ENCODE peak calls at places on chromosomes 4 and X, in four cellular contexts. H is SK-N-SH, G is HepG2, U is GM12878. X is an unnamed sample.

GRCh38 chr4:4409416-4410115 is 22.7 kb downstream of the NSG1 start:
- DNase-seq in H (no peak), G (no peak), U (no peak), X (no peak)

GRCh38 chrX:72272868-72273267 is 4.2 kb downstream of the RPS4X start:
- DNase-seq in G (no peak), H (no peak), U (no peak), X (no peak)

GRCh38 chr4:624705-625590 is at the start of gene PDE6B:
- DNase-seq in G (no peak), H (no peak), U (no peak), X (peak; percentile 14)

GRCh38 chr4:154490261-154490588 is 1.4 kb downstream of the DCHS2 start:
- DNase-seq in U (no peak), H (no peak), G (no peak), X (no peak)

GRCh38 chr4:8525383-8526120 is 54.6 kb upstream of the GPR78 start:
- DNase-seq in U (no peak), G (no peak), H (no peak), X (no peak)

GRCh38 chr4:24226667-24227066 is 336.8 kb upstream of the PPARGC1A start:
- DNase-seq in G (no peak), H (no peak), U (no peak), X (no peak)

GRCh38 chrX:789096-789495 is 158.5 kb downstream of the SHOX start:
- DNase-seq in H (no peak), G (no peak), U (no peak), X (no peak)

GRCh38 chr4:76354517-76355473 is 48.3 kb downstream of the STBD1 start:
- DNase-seq in H (no peak), U (no peak), G (no peak), X (no peak)

GRCh38 chrX:34849371-34849770 is 93.2 kb upstream of the FAM47B start:
- DNase-seq in U (no peak), G (no peak), H (no peak), X (no peak)

GRCh38 chrX:77961063-77961462 is 8.4 kb downstream of the PGAM4 start:
- DNase-seq in U (no peak), H (no peak), G (no peak), X (no peak)

GRCh38 chrX:14497184-14497666 is 32.1 kb upstream of the GLRA2 start:
- DNase-seq in U (peak; percentile 12), H (no peak), G (no peak), X (no peak)

GRCh38 chrX:154515803-154516654 is at the start of gene FAM3A:
- DNase-seq in G (peak; percentile 68), U (peak; percentile 52), H (peak; percentile 93), X (peak; percentile 93)

GRCh38 chrX:65601530-65602281 is 65.7 kb upstream of the MSN start:
- DNase-seq in H (no peak), U (no peak), G (peak; percentile 0), X (no peak)

GRCh38 chrX:10633722-10634121 is 13.3 kb upstream of the MID1 start:
- DNase-seq in H (no peak), U (no peak), G (no peak), X (peak; percentile 6)

GRCh38 chr4:113784497-113785254 is 23.1 kb upstream of the CAMK2D start:
- DNase-seq in G (peak; percentile 83), U (no peak), H (no peak), X (no peak)

GRCh38 chr4:6056976-6057766 is 38.9 kb upstream of the C4orf50 start:
- DNase-seq in H (no peak), U (no peak), G (no peak), X (no peak)

GRCh38 chr4:174592985-174593335 is 70.7 kb upstream of the HPGD start:
- DNase-seq in U (no peak), H (no peak), G (no peak), X (peak; percentile 53)

GRCh38 chrX:70509078-70509477 is 64.4 kb downstream of the DLG3 start:
- DNase-seq in H (no peak), U (no peak), G (no peak), X (no peak)

GRCh38 chr4:8198206-8198905 is 734 bp upstream of the SH3TC1 start:
- DNase-seq in U (peak; percentile 30), G (no peak), H (no peak), X (no peak)

DNA sequence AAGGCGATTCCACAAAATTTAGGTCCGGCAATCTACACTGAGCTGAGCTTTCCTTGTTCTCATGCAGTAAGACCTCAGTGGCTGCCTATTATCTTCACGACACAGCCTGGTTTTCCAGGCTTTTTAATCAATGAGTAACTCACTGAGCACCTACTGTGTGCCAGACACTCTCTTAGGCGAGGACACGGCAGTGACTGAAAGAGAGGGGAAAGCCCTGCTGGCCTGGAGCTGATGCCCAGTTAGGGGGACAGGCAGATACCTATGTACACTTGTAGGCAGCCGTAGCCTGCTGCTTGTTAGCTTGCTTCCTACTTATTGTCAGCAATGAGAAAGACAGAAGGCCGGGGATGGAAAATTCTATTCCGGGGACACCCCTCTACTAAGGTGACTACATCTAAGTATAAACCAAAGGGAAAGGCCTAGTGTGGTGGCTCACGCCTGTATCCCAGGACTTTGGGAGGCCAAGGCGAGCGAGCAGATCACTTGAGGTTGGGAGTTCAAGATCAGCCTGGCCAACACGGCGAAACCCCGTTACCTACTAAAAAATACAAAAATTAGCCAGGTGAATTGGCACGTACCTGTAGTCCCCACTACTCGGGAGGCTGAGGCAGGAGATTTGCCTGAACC is 3.8 kb downstream of the WDR1 start:
- DNase-seq in G (no peak), H (no peak), U (no peak), X (no peak)
- TF ChIP-seq POLR2AphosphoS5 in G (no peak), H (no peak), U (no peak), X (no peak)

GRCh38 chrX:13428055-13428786 is 108.4 kb upstream of the ATXN3L start:
- DNase-seq in G (no peak), H (no peak), U (no peak), X (no peak)
- TF ChIP-seq FOXM1 in G (no peak), H (no peak), U (no peak), X (no peak)

GRCh38 chr4:34422472-34422871 is 1821.8 kb downstream of the ARAP2 start:
- DNase-seq in U (no peak), H (no peak), G (no peak), X (no peak)
- TF ChIP-seq POLR2AphosphoS5 in U (no peak), H (no peak), G (no peak), X (no peak)

DNA sequence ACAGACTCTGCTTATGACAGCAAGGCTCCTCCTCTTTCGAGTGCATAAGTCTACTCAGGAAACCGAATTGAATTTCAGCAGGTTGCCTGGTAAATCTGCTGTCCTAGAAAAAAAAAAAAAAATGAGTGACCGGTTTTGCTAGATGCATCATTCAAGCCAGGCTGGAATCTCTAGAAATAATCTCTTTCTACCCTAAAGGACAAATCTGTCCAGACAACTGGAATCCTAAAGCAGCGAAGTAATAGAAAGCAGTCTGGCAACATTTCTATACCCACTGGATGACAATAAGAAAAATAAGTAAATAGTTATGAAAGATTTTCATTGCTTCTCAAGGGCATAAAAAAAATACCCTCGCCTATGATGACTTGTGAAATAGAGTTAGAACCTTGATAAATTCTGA is 703.5 kb downstream of the RPA4 start:
- DNase-seq in U (no peak), H (peak; percentile 39), G (no peak), X (no peak)
- TF ChIP-seq FOXM1 in U (no peak), H (no peak), G (no peak), X (no peak)

GRCh38 chr4:38560763-38561558 is 103.0 kb upstream of the KLF3 start:
- DNase-seq in U (peak; percentile 54), G (no peak), H (no peak), X (no peak)

GRCh38 chr4:38565271-38566199 is 98.5 kb upstream of the KLF3 start:
- DNase-seq in H (no peak), G (no peak), U (no peak), X (peak; percentile 45)

GRCh38 chr4:38563703-38564490 is 100.1 kb upstream of the KLF3 start:
- DNase-seq in U (no peak), H (no peak), G (no peak), X (no peak)

GRCh38 chr4:38560340-38560739 is 103.7 kb upstream of the KLF3 start:
- DNase-seq in H (peak; percentile 15), G (no peak), U (no peak), X (no peak)

DNA sequence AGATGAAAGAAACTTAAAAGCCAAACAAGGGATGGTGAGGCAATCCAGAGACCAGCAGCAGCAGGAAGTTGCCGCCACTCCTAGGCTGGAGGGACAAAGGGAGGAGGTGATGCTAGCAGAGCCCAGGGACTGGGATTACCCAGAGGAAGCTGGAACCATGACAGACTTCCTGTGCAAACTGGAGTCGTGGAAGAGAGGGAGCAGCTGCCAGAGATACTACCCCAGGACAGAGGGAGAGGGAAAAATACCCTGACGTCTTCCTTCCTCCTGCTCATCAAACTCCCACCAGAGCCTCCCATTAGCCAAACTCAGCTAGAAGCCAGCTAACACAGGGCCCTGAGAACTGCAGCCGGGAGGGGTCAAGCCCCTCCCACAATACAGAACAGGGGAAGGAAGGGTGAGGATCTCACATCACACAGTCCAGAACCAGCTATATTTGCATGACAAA is 101.2 kb upstream of the KLF3 start:
- DNase-seq in U (no peak), H (peak; percentile 29), G (peak; percentile 18), X (no peak)
- TF ChIP-seq POLR2AphosphoS5 in U (no peak), H (no peak), G (no peak), X (no peak)

GRCh38 chr4:55517526-55518229 is 29.0 kb downstream of the CLOCK start:
- DNase-seq in G (no peak), H (no peak), U (no peak), X (no peak)
- TF ChIP-seq FOXM1 in G (no peak), H (no peak), U (no peak), X (no peak)

DNA sequence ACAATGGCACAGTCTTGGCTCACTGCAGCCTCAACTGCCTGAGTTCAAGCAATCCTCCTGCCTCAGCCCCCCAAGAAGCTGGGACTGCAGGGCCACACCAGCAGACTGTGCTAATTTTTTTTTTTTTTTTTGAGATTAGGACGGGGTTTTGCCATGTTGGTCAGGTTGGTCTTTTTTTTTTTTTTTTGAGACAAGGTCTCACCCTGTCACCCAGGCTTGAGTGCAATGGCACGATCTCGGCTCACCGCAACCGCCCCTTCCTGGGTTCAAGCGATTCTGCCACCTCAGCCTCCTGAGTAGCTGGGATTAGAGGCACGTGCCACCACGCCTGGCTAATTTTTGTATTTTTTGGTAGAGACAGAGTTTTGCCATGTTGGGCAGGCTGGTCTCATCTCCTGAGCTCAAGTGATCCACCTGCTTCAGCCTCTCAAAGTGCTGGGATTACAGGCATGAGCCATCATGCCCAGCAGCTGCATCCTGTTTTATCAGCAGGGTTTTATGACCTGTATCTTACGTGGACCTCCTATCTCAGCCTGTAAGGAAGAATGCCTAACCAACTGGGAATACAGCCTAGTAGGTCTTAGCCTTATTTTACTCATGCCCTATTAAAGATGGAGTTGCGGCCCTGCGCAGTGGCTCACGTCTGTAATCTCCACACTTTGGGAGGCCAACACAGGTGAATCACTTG is 13.2 kb upstream of the MRPL1 start:
- DNase-seq in U (no peak), H (no peak), G (no peak), X (no peak)
- TF ChIP-seq POLR2AphosphoS5 in U (no peak), H (no peak), G (no peak), X (no peak)

GRCh38 chr4:150501983-150502382 is 80.0 kb upstream of the MAB21L2 start:
- DNase-seq in U (no peak), H (no peak), G (no peak), X (no peak)

GRCh38 chr4:150495550-150495949 is 86.4 kb upstream of the MAB21L2 start:
- DNase-seq in G (no peak), H (no peak), U (no peak), X (no peak)

GRCh38 chr4:150501019-150501727 is 80.8 kb upstream of the MAB21L2 start:
- DNase-seq in G (no peak), U (no peak), H (no peak), X (no peak)
- TF ChIP-seq FOXM1 in G (no peak), U (no peak), H (no peak), X (no peak)

X was measured in K562.